ENCODE peak calls at places on chromosomes 11 and 22, in five cellular contexts. One of them, this sample, is unnamed.

GRCh38 chr22:48749555-48750227 is 1078.0 kb downstream of the BRD1 start:
- DNase-seq in IMR-90: no peak
- DNase-seq in trophoblast cell: no peak
- DNase-seq in H1: no peak
- DNase-seq in neuronal stem cell: no peak
- DNase-seq in this sample: no peak

GRCh38 chr11:41456288-41456687 is 3.2 kb downstream of the LRRC4C start:
- DNase-seq in IMR-90: no peak
- DNase-seq in trophoblast cell: no peak
- DNase-seq in H1: no peak
- DNase-seq in neuronal stem cell: no peak
- DNase-seq in this sample: no peak

GRCh38 chr11:61325649-61326414 is 7.1 kb downstream of the DDB1 start:
- DNase-seq in IMR-90: no peak
- DNase-seq in trophoblast cell: no peak
- DNase-seq in H1: no peak
- DNase-seq in neuronal stem cell: no peak
- DNase-seq in this sample: peak; percentile 8

GRCh38 chr11:121886005-121886739 is 229.8 kb downstream of the BLID start:
- DNase-seq in IMR-90: no peak
- DNase-seq in trophoblast cell: no peak
- DNase-seq in H1: no peak
- DNase-seq in neuronal stem cell: no peak
- DNase-seq in this sample: no peak

GRCh38 chr11:69931060-69931910 is 112.1 kb upstream of the FGF3 start:
- DNase-seq in IMR-90: no peak
- DNase-seq in trophoblast cell: no peak
- DNase-seq in H1: no peak
- DNase-seq in neuronal stem cell: no peak
- DNase-seq in this sample: no peak

GRCh38 chr11:43903969-43904368 is 23.3 kb downstream of the ALKBH3 start:
- DNase-seq in IMR-90: no peak
- DNase-seq in trophoblast cell: no peak
- DNase-seq in H1: no peak
- DNase-seq in neuronal stem cell: no peak
- DNase-seq in this sample: no peak

GRCh38 chr22:41739576-41739975 is 40.3 kb downstream of the MEI1 start:
- DNase-seq in IMR-90: no peak
- DNase-seq in trophoblast cell: no peak
- DNase-seq in H1: no peak
- DNase-seq in neuronal stem cell: no peak
- DNase-seq in this sample: no peak

GRCh38 chr11:15536438-15536837 is 421.7 kb downstream of the INSC start:
- DNase-seq in IMR-90: no peak
- DNase-seq in trophoblast cell: no peak
- DNase-seq in H1: no peak
- DNase-seq in neuronal stem cell: no peak
- DNase-seq in this sample: no peak

GRCh38 chr22:22001664-22002525 is 19.3 kb upstream of the TOP3B start:
- DNase-seq in IMR-90: no peak
- DNase-seq in trophoblast cell: no peak
- DNase-seq in H1: no peak
- DNase-seq in neuronal stem cell: no peak
- DNase-seq in this sample: no peak

GRCh38 chr11:12042215-12042676 is 33.8 kb upstream of the DKK3 start:
- DNase-seq in IMR-90: peak; percentile 99
- DNase-seq in trophoblast cell: peak; percentile 79
- DNase-seq in H1: no peak
- DNase-seq in neuronal stem cell: no peak
- DNase-seq in this sample: peak; percentile 98

GRCh38 chr11:16126361-16126760 is 230.0 kb downstream of the SOX6 start:
- DNase-seq in IMR-90: peak; percentile 30
- DNase-seq in trophoblast cell: no peak
- DNase-seq in H1: no peak
- DNase-seq in neuronal stem cell: no peak
- DNase-seq in this sample: no peak

GRCh38 chr11:99781074-99781473 is 760.3 kb downstream of the CNTN5 start:
- DNase-seq in IMR-90: no peak
- DNase-seq in trophoblast cell: no peak
- DNase-seq in H1: no peak
- DNase-seq in neuronal stem cell: no peak
- DNase-seq in this sample: no peak

GRCh38 chr11:94786264-94787126 is 18.3 kb downstream of the AMOTL1 start:
- DNase-seq in IMR-90: peak; percentile 59
- DNase-seq in trophoblast cell: no peak
- DNase-seq in H1: no peak
- DNase-seq in neuronal stem cell: no peak
- DNase-seq in this sample: peak; percentile 67

GRCh38 chr11:46176421-46176820 is 55.2 kb upstream of the PHF21A start:
- DNase-seq in IMR-90: no peak
- DNase-seq in trophoblast cell: no peak
- DNase-seq in H1: no peak
- DNase-seq in neuronal stem cell: no peak
- DNase-seq in this sample: no peak

GRCh38 chr11:104260456-104260855 is 96.5 kb upstream of the PDGFD start:
- DNase-seq in IMR-90: no peak
- DNase-seq in trophoblast cell: no peak
- DNase-seq in H1: no peak
- DNase-seq in neuronal stem cell: no peak
- DNase-seq in this sample: no peak

GRCh38 chr11:16613401-16614381 is 124.8 kb upstream of the C11orf58 start:
- DNase-seq in IMR-90: peak; percentile 83
- DNase-seq in trophoblast cell: peak; percentile 77
- DNase-seq in H1: peak; percentile 92
- DNase-seq in neuronal stem cell: peak; percentile 93
- DNase-seq in this sample: peak; percentile 89

GRCh38 chr11:62974848-62975522 is 9.8 kb downstream of the SLC22A6 start:
- DNase-seq in IMR-90: no peak
- DNase-seq in trophoblast cell: no peak
- DNase-seq in H1: peak; percentile 67
- DNase-seq in neuronal stem cell: no peak
- DNase-seq in this sample: no peak

GRCh38 chr22:46993626-46994025 is 231.2 kb downstream of the TBC1D22A start:
- DNase-seq in IMR-90: no peak
- DNase-seq in trophoblast cell: peak; percentile 76
- DNase-seq in H1: no peak
- DNase-seq in neuronal stem cell: no peak
- DNase-seq in this sample: no peak

GRCh38 chr22:36237462-36238347 is 1.6 kb downstream of the APOL2 start:
- DNase-seq in IMR-90: no peak
- DNase-seq in trophoblast cell: no peak
- DNase-seq in H1: no peak
- DNase-seq in neuronal stem cell: no peak
- DNase-seq in this sample: peak; percentile 47

GRCh38 chr22:20651286-20651685 is 122.6 kb upstream of the SERPIND1 start:
- DNase-seq in IMR-90: no peak
- DNase-seq in trophoblast cell: no peak
- DNase-seq in H1: peak; percentile 1
- DNase-seq in neuronal stem cell: no peak
- DNase-seq in this sample: no peak

GRCh38 chr11:17930544-17931144 is 82.2 kb downstream of the SERGEF start:
- DNase-seq in IMR-90: no peak
- DNase-seq in trophoblast cell: no peak
- DNase-seq in H1: no peak
- DNase-seq in neuronal stem cell: no peak
- DNase-seq in this sample: no peak

GRCh38 chr22:45318168-45318557 is 8.4 kb downstream of the FAM118A start:
- DNase-seq in IMR-90: peak; percentile 97
- DNase-seq in trophoblast cell: no peak
- DNase-seq in H1: no peak
- DNase-seq in neuronal stem cell: no peak
- DNase-seq in this sample: peak; percentile 97

GRCh38 chr22:45302047-45302446 is 7.7 kb upstream of the FAM118A start:
- DNase-seq in IMR-90: peak; percentile 88
- DNase-seq in trophoblast cell: no peak
- DNase-seq in H1: no peak
- DNase-seq in neuronal stem cell: no peak
- DNase-seq in this sample: peak; percentile 89

GRCh38 chr22:17633217-17633997 is 4.9 kb upstream of the ATP6V1E1 start:
- DNase-seq in IMR-90: peak; percentile 92
- DNase-seq in trophoblast cell: peak; percentile 94
- DNase-seq in H1: no peak
- DNase-seq in neuronal stem cell: no peak
- DNase-seq in this sample: peak; percentile 72

GRCh38 chr11:28756977-28757376 is 648.8 kb downstream of the METTL15 start:
- DNase-seq in IMR-90: peak; percentile 89
- DNase-seq in trophoblast cell: no peak
- DNase-seq in H1: no peak
- DNase-seq in neuronal stem cell: no peak
- DNase-seq in this sample: peak; percentile 37

DNA sequence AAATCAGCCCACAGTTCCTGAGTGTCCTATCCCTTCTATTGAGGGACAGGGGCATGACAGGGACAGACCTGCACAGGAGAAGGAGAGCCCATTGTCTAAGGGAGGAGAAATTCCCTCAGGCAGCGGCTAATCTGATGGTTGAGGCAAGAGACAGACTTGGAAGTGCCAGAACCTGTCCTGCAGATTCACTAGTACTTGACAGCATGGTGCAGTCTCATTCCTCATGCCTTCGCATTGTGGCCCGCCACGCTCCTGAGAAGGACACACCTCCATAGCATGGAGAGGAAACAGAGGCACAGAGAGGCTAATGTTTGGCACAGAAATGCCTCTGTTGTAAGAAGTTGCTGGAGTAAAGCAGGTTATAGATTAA is 3.2 kb downstream of the P2RY6 start:
- DNase-seq in IMR-90: no peak
- DNase-seq in trophoblast cell: peak; percentile 92
- DNase-seq in H1: no peak
- DNase-seq in neuronal stem cell: no peak
- DNase-seq in this sample: no peak
- H4K91ac ChIP-seq in IMR-90: no peak overlapping the region
- H4K91ac ChIP-seq in trophoblast cell: peak overlapping the region; percentile 92
- H4K91ac ChIP-seq in H1: no peak overlapping the region
- H4K91ac ChIP-seq in neuronal stem cell: no peak overlapping the region
- H4K91ac ChIP-seq in this sample: no peak overlapping the region

GRCh38 chr11:68146010-68146540 is 24.9 kb upstream of the CHKA start:
- DNase-seq in IMR-90: no peak
- DNase-seq in trophoblast cell: no peak
- DNase-seq in H1: no peak
- DNase-seq in neuronal stem cell: no peak
- DNase-seq in this sample: no peak
- H2AFZ ChIP-seq in IMR-90: no peak overlapping the region
- H2AFZ ChIP-seq in trophoblast cell: no peak overlapping the region
- H2AFZ ChIP-seq in H1: no peak overlapping the region
- H2AFZ ChIP-seq in neuronal stem cell: no peak overlapping the region
- H2AFZ ChIP-seq in this sample: no peak overlapping the region

GRCh38 chr11:119513141-119513805 is 90.3 kb upstream of the THY1 start:
- DNase-seq in IMR-90: no peak
- DNase-seq in trophoblast cell: no peak
- DNase-seq in H1: no peak
- DNase-seq in neuronal stem cell: no peak
- DNase-seq in this sample: no peak
- H3K4me3 ChIP-seq in IMR-90: no peak overlapping the region
- H3K4me3 ChIP-seq in trophoblast cell: no peak overlapping the region
- H3K4me3 ChIP-seq in H1: no peak overlapping the region
- H3K4me3 ChIP-seq in neuronal stem cell: no peak overlapping the region
- H3K4me3 ChIP-seq in this sample: no peak overlapping the region

DNA sequence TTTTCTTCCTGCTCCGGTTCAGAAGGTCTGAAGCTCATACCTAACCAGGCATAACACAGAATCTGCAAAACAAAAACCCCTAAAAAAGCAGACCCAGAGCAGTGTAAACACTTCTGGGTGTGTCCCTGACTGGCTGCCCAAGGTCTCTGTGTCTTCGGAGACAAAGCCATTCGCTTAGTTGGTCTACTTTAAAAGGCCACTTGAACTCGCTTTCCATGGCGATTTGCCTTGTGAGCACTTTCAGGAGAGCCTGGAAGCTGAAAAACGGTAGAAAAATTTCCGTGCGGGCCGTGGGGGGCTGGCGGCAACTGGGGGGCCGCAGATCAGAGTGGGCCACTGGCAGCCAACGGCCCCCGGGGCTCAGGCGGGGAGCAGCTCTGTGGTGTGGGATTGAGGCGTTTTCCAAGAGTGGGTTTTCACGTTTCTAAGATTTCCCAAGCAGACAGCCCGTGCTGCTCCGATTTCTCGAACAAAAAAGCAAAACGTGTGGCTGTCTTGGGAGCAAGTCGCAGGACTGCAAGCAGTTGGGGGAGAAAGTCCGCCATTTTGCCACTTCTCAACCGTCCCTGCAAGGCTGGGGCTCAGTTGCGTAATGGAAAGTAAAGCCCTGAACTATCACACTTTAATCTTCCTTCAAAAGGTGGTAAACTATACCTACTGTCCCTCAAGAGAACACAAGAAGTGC is 661 bp upstream of the MALAT1 start:
- DNase-seq in IMR-90: peak; percentile 68
- DNase-seq in trophoblast cell: peak; percentile 17
- DNase-seq in H1: peak; percentile 60
- DNase-seq in neuronal stem cell: no peak
- DNase-seq in this sample: peak; percentile 82
- H4K91ac ChIP-seq in IMR-90: peak overlapping the region; percentile 100
- H4K91ac ChIP-seq in trophoblast cell: peak overlapping the region; percentile 99
- H4K91ac ChIP-seq in H1: peak overlapping the region; percentile 100
- H4K91ac ChIP-seq in neuronal stem cell: peak overlapping the region; percentile 53
- H4K91ac ChIP-seq in this sample: peak overlapping the region; percentile 96

GRCh38 chr11:132632641-132633124 is 899.6 kb downstream of the OPCML start:
- DNase-seq in IMR-90: peak; percentile 99
- DNase-seq in trophoblast cell: peak; percentile 5
- DNase-seq in H1: no peak
- DNase-seq in neuronal stem cell: no peak
- DNase-seq in this sample: peak; percentile 98

GRCh38 chr11:132626446-132626845 is 905.9 kb downstream of the OPCML start:
- DNase-seq in IMR-90: no peak
- DNase-seq in trophoblast cell: no peak
- DNase-seq in H1: no peak
- DNase-seq in neuronal stem cell: no peak
- DNase-seq in this sample: no peak

GRCh38 chr11:132627981-132628380 is 904.3 kb downstream of the OPCML start:
- DNase-seq in IMR-90: no peak
- DNase-seq in trophoblast cell: no peak
- DNase-seq in H1: no peak
- DNase-seq in neuronal stem cell: no peak
- DNase-seq in this sample: no peak

GRCh38 chr11:132631956-132632355 is 900.3 kb downstream of the OPCML start:
- DNase-seq in IMR-90: peak; percentile 8
- DNase-seq in trophoblast cell: no peak
- DNase-seq in H1: no peak
- DNase-seq in neuronal stem cell: no peak
- DNase-seq in this sample: peak; percentile 3
- H2AFZ ChIP-seq in IMR-90: no peak overlapping the region
- H2AFZ ChIP-seq in trophoblast cell: no peak overlapping the region
- H2AFZ ChIP-seq in H1: no peak overlapping the region
- H2AFZ ChIP-seq in neuronal stem cell: peak overlapping the region; percentile 23
- H2AFZ ChIP-seq in this sample: no peak overlapping the region